ENCODE peak calls at places on chromosomes 2 and 18, in five cellular contexts. T is AG09319, Y is NT2/D1, P is non-pigmented ciliary epithelial cell, H is memory B cell. W is an unnamed sample.

GRCh38 chr2:51760441-51760840 is 728.5 kb upstream of the NRXN1 start:
- DNase-seq in H (no peak), T (no peak), Y (no peak), P (no peak), W (no peak)

GRCh38 chr2:149012545-149012944 is 26.0 kb upstream of the LYPD6B start:
- DNase-seq in P (no peak), T (no peak), H (no peak), Y (no peak), W (no peak)

GRCh38 chr2:42095923-42096408 is 48.1 kb downstream of the PKDCC start:
- DNase-seq in Y (no peak), H (peak), T (peak), P (no peak), W (peak)

GRCh38 chr18:25287096-25287495 is 64.9 kb downstream of the ZNF521 start:
- DNase-seq in P (no peak), T (no peak), Y (no peak), H (no peak), W (no peak)

GRCh38 chr2:239828192-239828972 is 196.8 kb downstream of the NDUFA10 start:
- DNase-seq in P (no peak), H (peak), T (no peak), Y (no peak), W (no peak)

GRCh38 chr18:13641551-13642439 is 84.6 kb downstream of the FAM210A start:
- DNase-seq in Y (no peak), H (no peak), P (no peak), T (no peak), W (no peak)

GRCh38 chr2:96847586-96847985 is 3.8 kb upstream of the ANKRD23 start:
- DNase-seq in P (no peak), Y (no peak), H (no peak), T (no peak), W (no peak)

GRCh38 chr2:210454336-210454735 is 22.2 kb downstream of the LANCL1 start:
- DNase-seq in T (no peak), Y (no peak), H (no peak), P (no peak), W (no peak)

GRCh38 chr2:106065268-106065982 is 128.7 kb downstream of the UXS1 start:
- DNase-seq in T (no peak), Y (no peak), H (no peak), P (no peak), W (no peak)

GRCh38 chr2:39227628-39228412 is 15.9 kb downstream of the CDKL4 start:
- DNase-seq in H (peak), P (peak), Y (peak), T (peak), W (peak)